ENCODE peak calls at places on chromosomes 11 and 22, in six cellular contexts. R is IMR-90; S is AG09309; U is Jurkat, Clone E6-1; M is SJSA1; C is lower leg skin. Y is an unnamed sample.

GRCh38 chr11:75031224-75031753 is 42.6 kb downstream of the NEU3 start:
- DNase-seq in U (no peak), R (peak; percentile 97), C (peak; percentile 30), S (peak; percentile 43), M (peak; percentile 4), Y (peak; percentile 56)

GRCh38 chr11:126716456-126717083 is 284.0 kb downstream of the KIRREL3 start:
- DNase-seq in R (peak; percentile 43), U (peak; percentile 29), C (peak; percentile 25), S (no peak), M (peak; percentile 14), Y (no peak)

GRCh38 chr11:20563871-20564270 is 35.5 kb upstream of the SLC6A5 start:
- DNase-seq in M (no peak), U (no peak), S (no peak), R (no peak), C (no peak), Y (no peak)

GRCh38 chr11:61587951-61588695 is 7.2 kb upstream of the SYT7 start:
- DNase-seq in U (no peak), S (no peak), M (peak; percentile 33), R (no peak), C (no peak), Y (no peak)

GRCh38 chr11:77821349-77821851 is 456 bp downstream of the AAMDC start:
- DNase-seq in U (no peak), R (peak; percentile 40), C (peak; percentile 21), S (no peak), M (no peak), Y (no peak)

GRCh38 chr11:130315354-130315970 is 745 bp upstream of the ZBTB44 start:
- DNase-seq in M (no peak), C (peak; percentile 26), R (no peak), S (no peak), U (no peak), Y (no peak)

GRCh38 chr11:68345776-68346728 is 33.7 kb downstream of the LRP5 start:
- DNase-seq in C (no peak), M (no peak), U (no peak), R (no peak), S (no peak), Y (no peak)

GRCh38 chr11:46381046-46381835 is at the start of gene MDK:
- DNase-seq in C (no peak), S (no peak), R (no peak), M (no peak), U (no peak), Y (no peak)

GRCh38 chr22:25008666-25009065 is 56.1 kb downstream of the KIAA1671 start:
- DNase-seq in U (no peak), R (no peak), M (no peak), S (no peak), C (no peak), Y (no peak)

GRCh38 chr11:112889446-112889845 is 71.8 kb upstream of the NCAM1 start:
- DNase-seq in S (no peak), R (no peak), U (no peak), M (no peak), C (no peak), Y (no peak)

GRCh38 chr22:47020157-47020556 is 257.7 kb downstream of the TBC1D22A start:
- DNase-seq in C (no peak), S (no peak), R (peak; percentile 53), U (no peak), M (no peak), Y (peak; percentile 10)

GRCh38 chr11:107457205-107457557 is 444 bp downstream of the CWF19L2 start:
- DNase-seq in C (no peak), R (peak; percentile 1), S (no peak), U (peak; percentile 15), M (peak; percentile 0), Y (no peak)

GRCh38 chr22:44845796-44846720 is 93.7 kb downstream of the ARHGAP8 start:
- DNase-seq in M (no peak), S (no peak), C (no peak), U (no peak), R (no peak), Y (no peak)

GRCh38 chr11:115226556-115226955 is 277.7 kb downstream of the CADM1 start:
- DNase-seq in R (peak; percentile 84), M (peak; percentile 82), U (no peak), S (peak; percentile 49), C (no peak), Y (peak; percentile 69)

GRCh38 chr11:130408401-130408890 is 20.0 kb downstream of the ADAMTS8 start:
- DNase-seq in S (no peak), M (no peak), C (no peak), R (no peak), U (no peak), Y (no peak)

GRCh38 chr22:27480487-27480886 is 321.1 kb downstream of the MN1 start:
- DNase-seq in M (no peak), C (no peak), S (no peak), U (no peak), R (no peak), Y (no peak)

GRCh38 chr11:132072044-132072879 is 701.8 kb downstream of the NTM start:
- DNase-seq in C (no peak), M (peak; percentile 90), S (peak; percentile 98), U (no peak), R (peak; percentile 99), Y (peak; percentile 97)

GRCh38 chr11:67633758-67634365 is 4.1 kb upstream of the NUDT8 start:
- DNase-seq in M (no peak), S (no peak), C (no peak), U (no peak), R (no peak), Y (no peak)

GRCh38 chr11:10581481-10582019 is 13.1 kb upstream of the LYVE1 start:
- DNase-seq in M (no peak), U (no peak), R (peak; percentile 63), S (no peak), C (peak; percentile 58), Y (no peak)

GRCh38 chr11:67351275-67352005 is 1.9 kb downstream of the POLD4 start:
- DNase-seq in S (no peak), U (peak; percentile 67), R (peak; percentile 80), C (peak; percentile 45), M (peak; percentile 80), Y (no peak)

GRCh38 chr11:45652781-45653180 is 12.6 kb downstream of the CHST1 start:
- DNase-seq in R (peak; percentile 52), S (peak; percentile 35), M (no peak), U (no peak), C (no peak), Y (no peak)

GRCh38 chr11:13635290-13635689 is 33.2 kb upstream of the FAR1 start:
- DNase-seq in C (no peak), S (no peak), M (no peak), R (no peak), U (no peak), Y (no peak)

GRCh38 chr22:40323681-40324083 is 22.6 kb upstream of the ADSL start:
- DNase-seq in S (no peak), M (no peak), C (no peak), R (no peak), U (no peak), Y (no peak)

GRCh38 chr11:113796663-113797259 is 17.2 kb downstream of the CLDN25 start:
- DNase-seq in C (no peak), U (peak; percentile 28), R (peak; percentile 34), M (peak; percentile 4), S (no peak), Y (no peak)

GRCh38 chr11:22728600-22729394 is 62.4 kb downstream of the GAS2 start:
- DNase-seq in U (no peak), S (no peak), M (no peak), C (no peak), R (no peak), Y (no peak)

GRCh38 chr11:69293087-69293486 is 868 bp upstream of the MYEOV start:
- DNase-seq in R (no peak), S (no peak), C (no peak), M (no peak), U (no peak), Y (no peak)

GRCh38 chr11:69978841-69979614 is 99.1 kb upstream of the ANO1 start:
- DNase-seq in S (no peak), C (no peak), M (no peak), R (no peak), U (no peak), Y (no peak)

DNA sequence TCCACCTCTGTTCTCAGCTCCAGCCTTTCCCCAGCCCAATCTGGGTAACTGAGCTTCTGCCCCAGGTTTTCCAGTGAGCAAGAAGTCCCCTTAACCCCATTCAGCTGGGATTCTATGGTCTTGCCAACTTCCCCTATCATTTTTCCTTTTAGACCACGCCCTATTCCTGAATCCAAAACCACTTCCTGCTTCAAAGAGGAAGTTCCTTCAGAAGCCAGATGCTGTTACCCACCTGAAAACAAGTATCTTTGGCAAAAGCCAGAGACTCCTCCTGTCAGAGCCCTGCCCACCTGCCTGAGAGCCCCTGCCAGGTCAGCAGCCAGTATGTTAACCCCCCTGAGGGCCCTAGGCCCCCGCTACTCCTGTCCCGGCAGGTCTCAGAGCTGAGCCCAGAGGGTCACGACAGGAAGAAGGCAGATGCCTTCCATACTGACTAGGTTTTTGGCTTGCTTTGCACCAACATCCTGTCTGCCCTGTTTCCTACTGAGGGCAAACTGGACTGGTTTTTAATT is 20.3 kb upstream of the MICAL2 start:
- DNase-seq in S (no peak), R (peak; percentile 61), M (no peak), C (no peak), U (peak; percentile 58), Y (no peak)
- H3K4me3 ChIP-seq in S (no peak overlapping the region), R (no peak overlapping the region), M (no peak overlapping the region), C (no peak overlapping the region), U (peak overlapping the region; percentile 9), Y (no peak overlapping the region)

DNA sequence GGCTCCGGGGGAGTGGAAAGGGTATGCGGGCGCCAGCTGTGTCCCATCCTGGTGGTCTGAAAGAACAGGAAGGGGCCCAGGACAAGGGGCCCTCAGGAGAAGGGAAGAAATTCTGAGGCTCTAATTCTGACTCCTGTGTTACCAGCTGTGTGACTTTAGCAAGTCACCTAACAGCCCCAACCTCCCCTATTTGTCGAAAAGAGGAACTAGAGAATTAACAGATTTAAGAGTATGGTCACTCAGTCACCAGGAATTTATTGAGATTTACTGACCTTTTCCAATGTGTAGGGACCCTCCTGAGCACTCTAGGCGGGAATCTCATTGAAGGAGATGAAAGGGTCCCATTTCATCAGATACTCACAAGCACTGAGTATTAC is 14.6 kb downstream of the RPS6KA4 start:
- DNase-seq in R (no peak), S (no peak), C (no peak), U (no peak), M (no peak), Y (no peak)
- H3K4me3 ChIP-seq in R (no peak overlapping the region), S (no peak overlapping the region), C (no peak overlapping the region), U (no peak overlapping the region), M (no peak overlapping the region), Y (no peak overlapping the region)

GRCh38 chr11:93849751-93850584 is 450 bp downstream of the VSTM5 start:
- DNase-seq in S (no peak), R (no peak), C (no peak), U (no peak), M (no peak), Y (no peak)
- H3K4me3 ChIP-seq in S (peak overlapping the region; percentile 34), R (peak overlapping the region; percentile 10), C (peak overlapping the region; percentile 21), U (no peak overlapping the region), M (no peak overlapping the region), Y (peak overlapping the region; percentile 41)

GRCh38 chr11:17544181-17544622 is at the start of gene USH1C:
- DNase-seq in R (no peak), C (no peak), U (no peak), S (no peak), M (no peak), Y (no peak)

GRCh38 chr11:17541330-17541885 is 2.8 kb downstream of the USH1C start:
- DNase-seq in U (no peak), M (no peak), R (no peak), S (no peak), C (no peak), Y (no peak)

GRCh38 chr11:17542249-17542648 is 2.0 kb downstream of the USH1C start:
- DNase-seq in M (no peak), S (no peak), U (no peak), R (no peak), C (no peak), Y (no peak)

GRCh38 chr11:17543041-17543440 is 1.2 kb downstream of the USH1C start:
- DNase-seq in R (no peak), M (no peak), U (no peak), C (no peak), S (no peak), Y (no peak)

GRCh38 chr11:17543574-17544180 is 539 bp downstream of the USH1C start:
- DNase-seq in S (no peak), U (no peak), C (no peak), R (no peak), M (no peak), Y (no peak)
- H3K4me3 ChIP-seq in S (no peak overlapping the region), U (no peak overlapping the region), C (no peak overlapping the region), R (no peak overlapping the region), M (no peak overlapping the region), Y (no peak overlapping the region)

Y was measured in skeletal muscle cell.